ENCODE peak calls at places on chromosomes 7 and 10, in seven cellular contexts. One of them, this sample, is unnamed.

GRCh38 chr7:2821161-2821841 is 22.8 kb downstream of the GNA12 start:
- DNase-seq in astrocyte: peak
- DNase-seq in CD8-positive, alpha-beta T cell: no peak
- DNase-seq in spleen: no peak
- DNase-seq in heart right ventricle: no peak
- DNase-seq in colonic mucosa: no peak
- DNase-seq in transverse colon: no peak
- DNase-seq in this sample: no peak

GRCh38 chr10:28202941-28203352 is 99.9 kb downstream of the MPP7 start:
- DNase-seq in astrocyte: peak
- DNase-seq in CD8-positive, alpha-beta T cell: no peak
- DNase-seq in spleen: no peak
- DNase-seq in heart right ventricle: peak
- DNase-seq in colonic mucosa: no peak
- DNase-seq in transverse colon: no peak
- DNase-seq in this sample: no peak

GRCh38 chr7:121954803-121955202 is 81.8 kb downstream of the PTPRZ1 start:
- DNase-seq in astrocyte: peak
- DNase-seq in CD8-positive, alpha-beta T cell: no peak
- DNase-seq in spleen: no peak
- DNase-seq in heart right ventricle: no peak
- DNase-seq in colonic mucosa: no peak
- DNase-seq in transverse colon: no peak
- DNase-seq in this sample: no peak

GRCh38 chr7:50939026-50939425 is 156.3 kb upstream of the GRB10 start:
- DNase-seq in astrocyte: peak
- DNase-seq in CD8-positive, alpha-beta T cell: no peak
- DNase-seq in spleen: no peak
- DNase-seq in heart right ventricle: no peak
- DNase-seq in colonic mucosa: no peak
- DNase-seq in transverse colon: no peak
- DNase-seq in this sample: no peak

GRCh38 chr10:44197646-44198045 is 187.3 kb downstream of the CXCL12 start:
- DNase-seq in astrocyte: no peak
- DNase-seq in CD8-positive, alpha-beta T cell: no peak
- DNase-seq in spleen: no peak
- DNase-seq in heart right ventricle: no peak
- DNase-seq in colonic mucosa: no peak
- DNase-seq in transverse colon: no peak
- DNase-seq in this sample: no peak

GRCh38 chr10:74333174-74333573 is 182.2 kb downstream of the ADK start:
- DNase-seq in astrocyte: peak
- DNase-seq in CD8-positive, alpha-beta T cell: no peak
- DNase-seq in spleen: no peak
- DNase-seq in heart right ventricle: no peak
- DNase-seq in colonic mucosa: no peak
- DNase-seq in transverse colon: no peak
- DNase-seq in this sample: no peak

GRCh38 chr7:4675771-4676373 is 6.2 kb upstream of the FOXK1 start:
- DNase-seq in astrocyte: no peak
- DNase-seq in CD8-positive, alpha-beta T cell: no peak
- DNase-seq in spleen: no peak
- DNase-seq in heart right ventricle: no peak
- DNase-seq in colonic mucosa: no peak
- DNase-seq in transverse colon: no peak
- DNase-seq in this sample: no peak

GRCh38 chr7:137838706-137839315 is 8.0 kb downstream of the DGKI start:
- DNase-seq in astrocyte: no peak
- DNase-seq in CD8-positive, alpha-beta T cell: no peak
- DNase-seq in spleen: no peak
- DNase-seq in heart right ventricle: no peak
- DNase-seq in colonic mucosa: no peak
- DNase-seq in transverse colon: no peak
- DNase-seq in this sample: no peak

GRCh38 chr10:21926949-21927348 is 76.6 kb downstream of the DNAJC1 start:
- DNase-seq in astrocyte: peak
- DNase-seq in CD8-positive, alpha-beta T cell: no peak
- DNase-seq in spleen: no peak
- DNase-seq in heart right ventricle: no peak
- DNase-seq in colonic mucosa: no peak
- DNase-seq in transverse colon: no peak
- DNase-seq in this sample: peak

GRCh38 chr7:135414850-135415439 is 95.0 kb downstream of the CNOT4 start:
- DNase-seq in astrocyte: peak
- DNase-seq in CD8-positive, alpha-beta T cell: peak
- DNase-seq in spleen: no peak
- DNase-seq in heart right ventricle: peak
- DNase-seq in colonic mucosa: peak
- DNase-seq in transverse colon: no peak
- DNase-seq in this sample: peak

GRCh38 chr7:35032166-35032565 is 5.1 kb downstream of the DPY19L1 start:
- DNase-seq in astrocyte: no peak
- DNase-seq in CD8-positive, alpha-beta T cell: no peak
- DNase-seq in spleen: no peak
- DNase-seq in heart right ventricle: no peak
- DNase-seq in colonic mucosa: no peak
- DNase-seq in transverse colon: no peak
- DNase-seq in this sample: no peak

GRCh38 chr7:80415522-80415921 is 96.3 kb downstream of the GNAT3 start:
- DNase-seq in astrocyte: no peak
- DNase-seq in CD8-positive, alpha-beta T cell: no peak
- DNase-seq in spleen: no peak
- DNase-seq in heart right ventricle: no peak
- DNase-seq in colonic mucosa: no peak
- DNase-seq in transverse colon: no peak
- DNase-seq in this sample: no peak

GRCh38 chr10:91598211-91598981 is 34.5 kb downstream of the PPP1R3C start:
- DNase-seq in astrocyte: peak
- DNase-seq in CD8-positive, alpha-beta T cell: no peak
- DNase-seq in spleen: no peak
- DNase-seq in heart right ventricle: no peak
- DNase-seq in colonic mucosa: peak
- DNase-seq in transverse colon: no peak
- DNase-seq in this sample: peak

GRCh38 chr7:2247141-2247985 is 5.3 kb downstream of the NUDT1 start:
- DNase-seq in astrocyte: no peak
- DNase-seq in CD8-positive, alpha-beta T cell: no peak
- DNase-seq in spleen: no peak
- DNase-seq in heart right ventricle: no peak
- DNase-seq in colonic mucosa: no peak
- DNase-seq in transverse colon: no peak
- DNase-seq in this sample: no peak

GRCh38 chr10:32171213-32171612 is 115.0 kb upstream of the KIF5B start:
- DNase-seq in astrocyte: no peak
- DNase-seq in CD8-positive, alpha-beta T cell: no peak
- DNase-seq in spleen: no peak
- DNase-seq in heart right ventricle: no peak
- DNase-seq in colonic mucosa: peak
- DNase-seq in transverse colon: peak
- DNase-seq in this sample: no peak

GRCh38 chr10:72796538-72796937 is 97.0 kb upstream of the OIT3 start:
- DNase-seq in astrocyte: no peak
- DNase-seq in CD8-positive, alpha-beta T cell: no peak
- DNase-seq in spleen: no peak
- DNase-seq in heart right ventricle: no peak
- DNase-seq in colonic mucosa: no peak
- DNase-seq in transverse colon: no peak
- DNase-seq in this sample: no peak

GRCh38 chr7:38699481-38699880 is 68.3 kb upstream of the AMPH start:
- DNase-seq in astrocyte: no peak
- DNase-seq in CD8-positive, alpha-beta T cell: no peak
- DNase-seq in spleen: no peak
- DNase-seq in heart right ventricle: no peak
- DNase-seq in colonic mucosa: no peak
- DNase-seq in transverse colon: no peak
- DNase-seq in this sample: peak

GRCh38 chr7:121195859-121196588 is 132.8 kb upstream of the WNT16 start:
- DNase-seq in astrocyte: peak
- DNase-seq in CD8-positive, alpha-beta T cell: no peak
- DNase-seq in spleen: no peak
- DNase-seq in heart right ventricle: no peak
- DNase-seq in colonic mucosa: no peak
- DNase-seq in transverse colon: no peak
- DNase-seq in this sample: no peak

DNA sequence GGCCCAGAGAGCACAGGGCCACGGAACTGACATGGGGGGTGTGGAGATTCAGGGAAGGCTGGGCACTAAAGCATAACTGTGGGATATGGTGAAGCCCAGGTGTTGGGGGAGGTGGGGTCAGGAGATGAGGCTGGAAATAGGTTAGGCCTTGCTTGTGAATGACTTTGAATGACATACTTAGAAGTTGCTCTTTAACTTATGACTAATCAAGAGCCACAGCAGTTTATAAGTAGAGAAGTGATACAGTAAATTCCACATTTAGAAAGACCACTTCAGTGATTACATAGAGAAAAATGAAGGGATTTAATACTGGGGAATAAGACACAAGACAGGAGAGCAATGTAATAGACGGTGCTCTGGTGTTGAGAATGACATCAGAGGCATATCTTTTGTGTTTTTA is 120.8 kb upstream of the SEC61G start:
- DNase-seq in astrocyte: no peak
- DNase-seq in CD8-positive, alpha-beta T cell: no peak
- DNase-seq in spleen: no peak
- DNase-seq in heart right ventricle: no peak
- DNase-seq in colonic mucosa: no peak
- DNase-seq in transverse colon: no peak
- DNase-seq in this sample: no peak
- H3K4me3 ChIP-seq in astrocyte: no peak
- H3K4me3 ChIP-seq in CD8-positive, alpha-beta T cell: no peak
- H3K4me3 ChIP-seq in spleen: no peak
- H3K4me3 ChIP-seq in heart right ventricle: no peak
- H3K4me3 ChIP-seq in colonic mucosa: no peak
- H3K4me3 ChIP-seq in transverse colon: no peak
- H3K4me3 ChIP-seq in this sample: no peak

GRCh38 chr10:100346351-100346764 is 675 bp upstream of the SCD start:
- DNase-seq in astrocyte: peak
- DNase-seq in CD8-positive, alpha-beta T cell: peak
- DNase-seq in spleen: peak
- DNase-seq in heart right ventricle: peak
- DNase-seq in colonic mucosa: peak
- DNase-seq in transverse colon: peak
- DNase-seq in this sample: peak
- H3K4me3 ChIP-seq in astrocyte: peak
- H3K4me3 ChIP-seq in CD8-positive, alpha-beta T cell: peak
- H3K4me3 ChIP-seq in spleen: peak
- H3K4me3 ChIP-seq in heart right ventricle: peak
- H3K4me3 ChIP-seq in colonic mucosa: peak
- H3K4me3 ChIP-seq in transverse colon: peak
- H3K4me3 ChIP-seq in this sample: peak

DNA sequence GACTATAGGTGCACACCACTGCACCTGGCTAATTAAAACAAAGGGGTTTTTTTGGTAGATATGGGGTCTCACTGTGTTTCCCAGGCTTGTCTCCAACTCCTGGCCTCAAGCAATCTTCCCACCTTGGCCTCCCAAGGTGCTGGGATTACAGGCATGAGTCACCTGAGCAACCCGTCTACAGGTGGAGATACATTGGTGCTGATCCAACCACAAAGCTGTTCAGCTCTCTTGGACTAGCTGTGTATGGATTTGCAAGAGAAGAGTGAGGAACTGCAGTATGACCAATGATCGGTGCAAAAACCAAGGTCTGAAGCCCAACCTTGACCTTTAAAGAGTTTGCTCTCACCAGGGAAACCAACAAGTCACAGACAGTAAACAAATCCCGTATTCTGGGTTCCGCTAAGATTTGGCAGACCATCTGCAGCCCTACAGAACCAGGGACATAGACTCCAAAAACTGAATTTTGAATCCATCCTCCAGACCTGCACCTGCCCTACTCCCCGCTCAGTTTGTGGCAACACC is 18.9 kb downstream of the EPHB4 start:
- DNase-seq in astrocyte: no peak
- DNase-seq in CD8-positive, alpha-beta T cell: no peak
- DNase-seq in spleen: no peak
- DNase-seq in heart right ventricle: no peak
- DNase-seq in colonic mucosa: no peak
- DNase-seq in transverse colon: no peak
- DNase-seq in this sample: no peak
- H3K4me3 ChIP-seq in astrocyte: no peak
- H3K4me3 ChIP-seq in CD8-positive, alpha-beta T cell: no peak
- H3K4me3 ChIP-seq in spleen: no peak
- H3K4me3 ChIP-seq in heart right ventricle: no peak
- H3K4me3 ChIP-seq in colonic mucosa: no peak
- H3K4me3 ChIP-seq in transverse colon: no peak
- H3K4me3 ChIP-seq in this sample: no peak

DNA sequence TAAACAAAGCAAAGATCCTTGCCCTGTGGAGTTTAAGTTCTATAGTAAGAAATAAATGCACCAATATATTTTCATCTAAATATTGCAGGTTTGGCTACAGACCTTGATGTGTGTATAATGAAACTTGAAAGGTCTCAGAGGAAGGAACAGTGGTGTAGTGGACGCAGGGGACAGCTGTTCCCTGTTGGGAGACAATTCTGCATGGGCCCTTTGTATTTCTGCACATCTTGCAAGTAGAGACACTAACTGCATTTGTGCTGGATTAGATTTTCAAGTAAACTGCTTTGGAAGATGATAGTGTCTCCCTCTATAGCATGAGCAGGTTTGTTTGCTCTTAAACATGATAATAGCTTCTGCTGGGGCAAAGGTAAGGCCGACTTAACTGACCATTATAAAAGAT is 57.5 kb upstream of the FAM133B start:
- DNase-seq in astrocyte: no peak
- DNase-seq in CD8-positive, alpha-beta T cell: no peak
- DNase-seq in spleen: no peak
- DNase-seq in heart right ventricle: no peak
- DNase-seq in colonic mucosa: no peak
- DNase-seq in transverse colon: no peak
- DNase-seq in this sample: no peak
- H3K4me3 ChIP-seq in astrocyte: no peak
- H3K4me3 ChIP-seq in CD8-positive, alpha-beta T cell: no peak
- H3K4me3 ChIP-seq in spleen: no peak
- H3K4me3 ChIP-seq in heart right ventricle: no peak
- H3K4me3 ChIP-seq in colonic mucosa: no peak
- H3K4me3 ChIP-seq in transverse colon: no peak
- H3K4me3 ChIP-seq in this sample: no peak

DNA sequence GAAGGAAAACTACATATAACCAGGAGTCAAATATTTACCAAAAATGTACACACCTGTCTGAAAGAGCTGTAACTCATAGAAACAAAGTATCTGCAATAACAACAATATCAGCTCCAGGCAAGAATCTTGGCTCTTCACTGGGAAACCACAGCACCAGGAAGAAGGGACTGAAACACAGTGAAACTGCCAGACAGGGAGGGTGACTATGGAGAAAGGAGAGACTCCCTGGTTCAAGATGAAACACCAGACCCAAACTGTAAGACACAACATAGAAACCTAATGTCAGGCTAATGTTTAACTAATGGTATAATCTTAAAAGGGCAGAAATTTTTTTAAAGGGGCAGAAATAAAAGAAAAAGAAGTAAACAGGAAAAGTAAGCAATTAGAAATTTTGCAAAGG is 11.5 kb upstream of the TAS2R39 start:
- DNase-seq in astrocyte: no peak
- DNase-seq in CD8-positive, alpha-beta T cell: no peak
- DNase-seq in spleen: no peak
- DNase-seq in heart right ventricle: no peak
- DNase-seq in colonic mucosa: peak
- DNase-seq in transverse colon: no peak
- DNase-seq in this sample: no peak
- H3K4me3 ChIP-seq in astrocyte: no peak
- H3K4me3 ChIP-seq in CD8-positive, alpha-beta T cell: no peak
- H3K4me3 ChIP-seq in spleen: no peak
- H3K4me3 ChIP-seq in heart right ventricle: no peak
- H3K4me3 ChIP-seq in colonic mucosa: no peak
- H3K4me3 ChIP-seq in transverse colon: no peak
- H3K4me3 ChIP-seq in this sample: no peak

This sample was measured in retinal pigment epithelial cell.